ENCODE peak calls at places on chromosomes 11 and 22, in nine cellular contexts. R is breast epithelium, V is small intestine, F is heart left ventricle, L is heart right ventricle, O is spleen, Q is cardiac muscle cell, X is DND-41, Z is A673. B is an unnamed sample.

GRCh38 chr22:49492756-49493251 is 334.9 kb downstream of the BRD1 start:
- DNase-seq in R (no peak), V (no peak), F (no peak), L (no peak), O (no peak), Q (no peak), X (no peak), Z (no peak), B (no peak)

GRCh38 chr11:44637477-44637876 is 72.0 kb downstream of the CD82 start:
- DNase-seq in R (no peak), V (no peak), F (no peak), L (no peak), O (no peak), Q (no peak), X (no peak), Z (no peak), B (no peak)

GRCh38 chr11:41283196-41283930 is 176.1 kb downstream of the LRRC4C start:
- DNase-seq in R (no peak), V (no peak), F (no peak), L (no peak), O (no peak), Q (no peak), X (no peak), Z (no peak), B (no peak)

GRCh38 chr11:88410636-88411035 is 73.1 kb upstream of the CTSC start:
- DNase-seq in R (no peak), V (no peak), F (no peak), L (no peak), O (no peak), Q (no peak), X (no peak), Z (no peak), B (no peak)

GRCh38 chr11:128831781-128832497 is 35.2 kb downstream of the KCNJ1 start:
- DNase-seq in R (no peak), V (no peak), F (no peak), L (no peak), O (no peak), Q (no peak), X (no peak), Z (no peak), B (no peak)

GRCh38 chr11:46296520-46297448 is 19.3 kb downstream of the CREB3L1 start:
- DNase-seq in R (no peak), V (no peak), F (peak; percentile 77), L (peak; percentile 65), O (no peak), Q (peak; percentile 87), X (no peak), Z (peak; percentile 70), B (no peak)

GRCh38 chr11:13378316-13378715 is 84.7 kb downstream of the BTBD10 start:
- DNase-seq in R (no peak), V (no peak), F (no peak), L (no peak), O (no peak), Q (no peak), X (no peak), Z (no peak), B (no peak)

GRCh38 chr11:65945430-65945911 is at the start of gene TSGA10IP:
- DNase-seq in R (no peak), V (no peak), F (no peak), L (no peak), O (no peak), Q (no peak), X (no peak), Z (no peak), B (no peak)

GRCh38 chr22:43168416-43169309 is 17.3 kb downstream of the TSPO start:
- DNase-seq in R (no peak), V (no peak), F (no peak), L (no peak), O (no peak), Q (no peak), X (no peak), Z (no peak), B (no peak)

GRCh38 chr11:44133335-44133946 is 38.0 kb downstream of the EXT2 start:
- DNase-seq in R (no peak), V (peak; percentile 22), F (no peak), L (no peak), O (no peak), Q (peak; percentile 69), X (no peak), Z (peak; percentile 91), B (no peak)

GRCh38 chr11:63536669-63537292 is at the start of gene PLAAT4:
- DNase-seq in R (no peak), V (peak; percentile 82), F (no peak), L (peak; percentile 21), O (no peak), Q (no peak), X (peak; percentile 64), Z (peak; percentile 18), B (peak; percentile 62)

GRCh38 chr22:35970601-35971417 is 57.8 kb downstream of the RBFOX2 start:
- DNase-seq in R (no peak), V (no peak), F (no peak), L (no peak), O (no peak), Q (no peak), X (no peak), Z (peak; percentile 51), B (no peak)

GRCh38 chr22:35972559-35972958 is 56.1 kb downstream of the RBFOX2 start:
- DNase-seq in R (no peak), V (no peak), F (no peak), L (no peak), O (no peak), Q (no peak), X (no peak), Z (no peak), B (no peak)

GRCh38 chr22:35967046-35967397 is 61.6 kb downstream of the RBFOX2 start:
- DNase-seq in R (no peak), V (no peak), F (no peak), L (no peak), O (no peak), Q (no peak), X (no peak), Z (no peak), B (no peak)

GRCh38 chr22:35973388-35973787 is 55.2 kb downstream of the RBFOX2 start:
- DNase-seq in R (no peak), V (no peak), F (no peak), L (no peak), O (no peak), Q (no peak), X (no peak), Z (no peak), B (no peak)

DNA sequence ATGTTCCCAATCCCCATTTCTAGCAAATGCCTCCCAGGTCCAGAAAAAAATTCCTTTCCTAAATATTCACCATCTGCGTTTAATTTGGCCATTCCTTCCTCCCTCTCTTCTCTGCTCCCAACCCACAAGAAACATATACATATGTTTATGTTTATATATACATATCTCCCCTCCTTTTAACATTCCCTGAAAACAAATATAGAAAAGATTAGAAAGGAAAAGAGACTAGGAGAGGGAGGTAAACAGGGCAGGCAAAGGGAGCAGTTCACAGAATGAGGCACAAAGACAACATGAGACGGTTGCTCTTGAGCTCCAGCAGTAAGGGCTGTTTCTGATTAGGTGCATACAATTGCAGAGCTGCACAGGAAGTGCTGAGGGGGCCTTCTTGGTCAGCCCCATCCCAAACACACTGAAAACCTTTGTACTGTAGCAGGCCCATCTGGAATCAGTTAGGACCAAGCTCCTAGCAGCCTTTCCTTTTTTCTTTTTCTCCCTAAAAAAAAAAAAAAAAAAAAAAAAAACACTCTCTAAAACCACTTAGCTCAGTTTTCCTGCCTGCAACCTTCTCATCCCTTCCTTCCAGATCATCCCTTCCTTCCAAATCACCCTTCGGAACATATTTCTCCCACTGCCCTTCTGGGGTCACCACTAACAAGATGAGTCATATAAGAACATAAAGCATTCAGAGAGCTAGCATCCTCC is 57.1 kb downstream of the RBFOX2 start:
- DNase-seq in R (peak; percentile 33), V (no peak), F (no peak), L (no peak), O (no peak), Q (peak; percentile 37), X (no peak), Z (peak; percentile 96), B (no peak)
- H3K4me1 ChIP-seq in R (peaks cover 23% of the 10 kb centered on the region), V (peaks cover 2% of the 10 kb centered on the region), F (peaks cover 64% of the 10 kb centered on the region), L (peaks cover 64% of the 10 kb centered on the region), O (peaks cover 31% of the 10 kb centered on the region), Q (peaks cover 53% of the 10 kb centered on the region), X (no peaks in the 10 kb centered on the region), Z (peaks cover 93% of the 10 kb centered on the region), B (no peaks in the 10 kb centered on the region)

GRCh38 chr11:19879309-19880087 is 166.9 kb downstream of the NAV2 start:
- DNase-seq in R (peak; percentile 84), V (no peak), F (no peak), L (peak; percentile 30), O (no peak), Q (no peak), X (no peak), Z (no peak), B (no peak)
- H3K27ac ChIP-seq in R (peak overlapping the region; percentile 35), V (no peak overlapping the region), F (peak overlapping the region; percentile 5), L (no peak overlapping the region), O (no peak overlapping the region), Q (no peak overlapping the region), X (no peak overlapping the region), Z (no peak overlapping the region), B (no peak overlapping the region)

DNA sequence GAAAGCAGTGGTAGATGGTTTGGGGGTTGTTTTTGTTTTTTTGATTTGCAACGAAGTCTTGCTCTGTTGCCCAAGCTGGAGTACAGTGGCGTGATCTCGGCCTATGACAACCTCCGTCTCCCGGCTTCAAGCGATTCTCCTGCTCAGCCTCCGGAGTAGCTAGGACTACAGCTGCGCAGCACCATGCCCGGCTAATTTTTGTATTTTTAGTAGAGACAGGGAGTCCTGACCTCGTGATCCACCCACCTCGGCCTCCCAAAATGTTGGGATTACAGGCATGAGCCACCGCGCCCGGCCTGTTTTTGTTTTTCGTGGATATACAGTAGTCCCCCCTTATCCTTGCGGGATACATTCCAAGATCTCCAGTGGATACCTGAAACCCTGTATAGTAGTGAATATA is 6.6 kb downstream of the EP300 start:
- DNase-seq in R (no peak), V (no peak), F (no peak), L (no peak), O (no peak), Q (no peak), X (no peak), Z (no peak), B (no peak)
- H3K4me1 ChIP-seq in R (peaks cover 21% of the 10 kb centered on the region), V (peaks cover 14% of the 10 kb centered on the region), F (peaks cover 72% of the 10 kb centered on the region), L (peaks cover 81% of the 10 kb centered on the region), O (peaks cover 100% of the 10 kb centered on the region), Q (peaks cover 20% of the 10 kb centered on the region), X (peaks cover 39% of the 10 kb centered on the region), Z (peaks cover 15% of the 10 kb centered on the region), B (peaks cover 34% of the 10 kb centered on the region)

GRCh38 chr11:124747406-124748099 is 4.5 kb downstream of the VSIG2 start:
- DNase-seq in R (no peak), V (no peak), F (no peak), L (no peak), O (no peak), Q (no peak), X (no peak), Z (no peak), B (no peak)

GRCh38 chr11:124745270-124745834 is 5.6 kb downstream of the NRGN start:
- DNase-seq in R (no peak), V (no peak), F (no peak), L (no peak), O (peak; percentile 81), Q (no peak), X (no peak), Z (no peak), B (no peak)

GRCh38 chr11:124748100-124748418 is 4.0 kb downstream of the VSIG2 start:
- DNase-seq in R (no peak), V (no peak), F (no peak), L (no peak), O (no peak), Q (no peak), X (no peak), Z (no peak), B (no peak)

GRCh38 chr11:124745835-124746620 is 6.0 kb downstream of the VSIG2 start:
- DNase-seq in R (no peak), V (peak; percentile 51), F (no peak), L (no peak), O (peak; percentile 89), Q (no peak), X (no peak), Z (peak; percentile 48), B (no peak)

GRCh38 chr11:124746621-124747243 is 5.3 kb downstream of the VSIG2 start:
- DNase-seq in R (peak; percentile 75), V (peak; percentile 95), F (peak; percentile 89), L (peak; percentile 82), O (peak; percentile 93), Q (peak; percentile 79), X (no peak), Z (peak; percentile 84), B (peak; percentile 66)
- H3K27ac ChIP-seq in R (peak overlapping the region; percentile 76), V (peak overlapping the region; percentile 88), F (peak overlapping the region; percentile 52), L (peak overlapping the region; percentile 70), O (peak overlapping the region; percentile 88), Q (no peak overlapping the region), X (no peak overlapping the region), Z (no peak overlapping the region), B (peak overlapping the region; percentile 72)